ENCODE peak calls at places on chromosome 20, in eight cellular contexts. One of them, this sample, is unnamed.

GRCh38 chr20:6654490-6655247 is 112.8 kb upstream of the BMP2 start:
- DNase-seq in activated naive CD4-positive, alpha-beta T cell: no peak
- DNase-seq in neural crest cell: no peak
- DNase-seq in stimulated activated CD8-positive, alpha-beta memory T cell treated with anti-CD3 and anti-CD28 coated beads, Interleukin-4, amount 100 ng/mL, for 24 hours: no peak
- DNase-seq in aorta: no peak
- DNase-seq in activated CD8-positive, alpha-beta memory T cell treated with anti-CD3 and anti-CD28 coated beads for 48 hours: no peak
- DNase-seq in stimulated activated CD4-positive, alpha-beta T cell treated with anti-CD3 and anti-CD28 coated beads, Interleukin-4, amount 100 ng/mL, for 48 hours: no peak
- DNase-seq in occipital lobe: no peak
- DNase-seq in this sample: no peak

GRCh38 chr20:47438464-47439381 is 63.0 kb upstream of the NCOA3 start:
- DNase-seq in stimulated activated CD8-positive, alpha-beta memory T cell treated with anti-CD3 and anti-CD28 coated beads, Interleukin-4, amount 100 ng/mL, for 24 hours: no peak
- DNase-seq in activated CD8-positive, alpha-beta memory T cell treated with anti-CD3 and anti-CD28 coated beads for 48 hours: no peak
- DNase-seq in activated naive CD4-positive, alpha-beta T cell: no peak
- DNase-seq in stimulated activated CD4-positive, alpha-beta T cell treated with anti-CD3 and anti-CD28 coated beads, Interleukin-4, amount 100 ng/mL, for 48 hours: no peak
- DNase-seq in occipital lobe: no peak
- DNase-seq in aorta: no peak
- DNase-seq in neural crest cell: peak
- DNase-seq in this sample: no peak

GRCh38 chr20:18523066-18523465 is 15.3 kb downstream of the SEC23B start:
- DNase-seq in stimulated activated CD8-positive, alpha-beta memory T cell treated with anti-CD3 and anti-CD28 coated beads, Interleukin-4, amount 100 ng/mL, for 24 hours: no peak
- DNase-seq in activated naive CD4-positive, alpha-beta T cell: no peak
- DNase-seq in aorta: no peak
- DNase-seq in occipital lobe: no peak
- DNase-seq in neural crest cell: no peak
- DNase-seq in activated CD8-positive, alpha-beta memory T cell treated with anti-CD3 and anti-CD28 coated beads for 48 hours: no peak
- DNase-seq in stimulated activated CD4-positive, alpha-beta T cell treated with anti-CD3 and anti-CD28 coated beads, Interleukin-4, amount 100 ng/mL, for 48 hours: no peak
- DNase-seq in this sample: no peak

GRCh38 chr20:24420567-24420966 is 48.9 kb upstream of the SYNDIG1 start:
- DNase-seq in activated naive CD4-positive, alpha-beta T cell: no peak
- DNase-seq in stimulated activated CD4-positive, alpha-beta T cell treated with anti-CD3 and anti-CD28 coated beads, Interleukin-4, amount 100 ng/mL, for 48 hours: no peak
- DNase-seq in neural crest cell: no peak
- DNase-seq in stimulated activated CD8-positive, alpha-beta memory T cell treated with anti-CD3 and anti-CD28 coated beads, Interleukin-4, amount 100 ng/mL, for 24 hours: no peak
- DNase-seq in aorta: no peak
- DNase-seq in occipital lobe: no peak
- DNase-seq in activated CD8-positive, alpha-beta memory T cell treated with anti-CD3 and anti-CD28 coated beads for 48 hours: no peak
- DNase-seq in this sample: no peak

GRCh38 chr20:50404419-50405234 is 105.6 kb upstream of the PTPN1 start:
- DNase-seq in stimulated activated CD8-positive, alpha-beta memory T cell treated with anti-CD3 and anti-CD28 coated beads, Interleukin-4, amount 100 ng/mL, for 24 hours: no peak
- DNase-seq in neural crest cell: no peak
- DNase-seq in stimulated activated CD4-positive, alpha-beta T cell treated with anti-CD3 and anti-CD28 coated beads, Interleukin-4, amount 100 ng/mL, for 48 hours: no peak
- DNase-seq in activated naive CD4-positive, alpha-beta T cell: no peak
- DNase-seq in aorta: no peak
- DNase-seq in occipital lobe: no peak
- DNase-seq in activated CD8-positive, alpha-beta memory T cell treated with anti-CD3 and anti-CD28 coated beads for 48 hours: no peak
- DNase-seq in this sample: no peak

GRCh38 chr20:19114410-19114809 is 98.0 kb upstream of the SLC24A3 start:
- DNase-seq in stimulated activated CD8-positive, alpha-beta memory T cell treated with anti-CD3 and anti-CD28 coated beads, Interleukin-4, amount 100 ng/mL, for 24 hours: no peak
- DNase-seq in occipital lobe: no peak
- DNase-seq in aorta: no peak
- DNase-seq in activated CD8-positive, alpha-beta memory T cell treated with anti-CD3 and anti-CD28 coated beads for 48 hours: no peak
- DNase-seq in stimulated activated CD4-positive, alpha-beta T cell treated with anti-CD3 and anti-CD28 coated beads, Interleukin-4, amount 100 ng/mL, for 48 hours: no peak
- DNase-seq in activated naive CD4-positive, alpha-beta T cell: no peak
- DNase-seq in neural crest cell: no peak
- DNase-seq in this sample: no peak

GRCh38 chr20:47453167-47453782 is 48.4 kb upstream of the NCOA3 start:
- DNase-seq in occipital lobe: no peak
- DNase-seq in activated naive CD4-positive, alpha-beta T cell: no peak
- DNase-seq in activated CD8-positive, alpha-beta memory T cell treated with anti-CD3 and anti-CD28 coated beads for 48 hours: no peak
- DNase-seq in stimulated activated CD4-positive, alpha-beta T cell treated with anti-CD3 and anti-CD28 coated beads, Interleukin-4, amount 100 ng/mL, for 48 hours: peak
- DNase-seq in aorta: peak
- DNase-seq in neural crest cell: no peak
- DNase-seq in stimulated activated CD8-positive, alpha-beta memory T cell treated with anti-CD3 and anti-CD28 coated beads, Interleukin-4, amount 100 ng/mL, for 24 hours: peak
- DNase-seq in this sample: no peak

GRCh38 chr20:50798650-50799049 is 3.8 kb downstream of the BCAS4 start:
- DNase-seq in aorta: no peak
- DNase-seq in activated naive CD4-positive, alpha-beta T cell: no peak
- DNase-seq in stimulated activated CD4-positive, alpha-beta T cell treated with anti-CD3 and anti-CD28 coated beads, Interleukin-4, amount 100 ng/mL, for 48 hours: no peak
- DNase-seq in stimulated activated CD8-positive, alpha-beta memory T cell treated with anti-CD3 and anti-CD28 coated beads, Interleukin-4, amount 100 ng/mL, for 24 hours: no peak
- DNase-seq in occipital lobe: no peak
- DNase-seq in activated CD8-positive, alpha-beta memory T cell treated with anti-CD3 and anti-CD28 coated beads for 48 hours: no peak
- DNase-seq in neural crest cell: no peak
- DNase-seq in this sample: no peak

GRCh38 chr20:2746636-2747265 is 53.7 kb downstream of the CPXM1 start:
- DNase-seq in aorta: no peak
- DNase-seq in occipital lobe: no peak
- DNase-seq in activated naive CD4-positive, alpha-beta T cell: no peak
- DNase-seq in stimulated activated CD4-positive, alpha-beta T cell treated with anti-CD3 and anti-CD28 coated beads, Interleukin-4, amount 100 ng/mL, for 48 hours: no peak
- DNase-seq in activated CD8-positive, alpha-beta memory T cell treated with anti-CD3 and anti-CD28 coated beads for 48 hours: no peak
- DNase-seq in stimulated activated CD8-positive, alpha-beta memory T cell treated with anti-CD3 and anti-CD28 coated beads, Interleukin-4, amount 100 ng/mL, for 24 hours: no peak
- DNase-seq in neural crest cell: no peak
- DNase-seq in this sample: no peak

GRCh38 chr20:37231970-37232620 is 29.5 kb downstream of the GHRH start:
- DNase-seq in occipital lobe: no peak
- DNase-seq in stimulated activated CD8-positive, alpha-beta memory T cell treated with anti-CD3 and anti-CD28 coated beads, Interleukin-4, amount 100 ng/mL, for 24 hours: no peak
- DNase-seq in neural crest cell: no peak
- DNase-seq in stimulated activated CD4-positive, alpha-beta T cell treated with anti-CD3 and anti-CD28 coated beads, Interleukin-4, amount 100 ng/mL, for 48 hours: no peak
- DNase-seq in activated naive CD4-positive, alpha-beta T cell: no peak
- DNase-seq in activated CD8-positive, alpha-beta memory T cell treated with anti-CD3 and anti-CD28 coated beads for 48 hours: no peak
- DNase-seq in aorta: no peak
- DNase-seq in this sample: no peak

GRCh38 chr20:23602261-23602660 is 3.5 kb downstream of the CST9 start:
- DNase-seq in activated CD8-positive, alpha-beta memory T cell treated with anti-CD3 and anti-CD28 coated beads for 48 hours: no peak
- DNase-seq in stimulated activated CD4-positive, alpha-beta T cell treated with anti-CD3 and anti-CD28 coated beads, Interleukin-4, amount 100 ng/mL, for 48 hours: no peak
- DNase-seq in neural crest cell: no peak
- DNase-seq in activated naive CD4-positive, alpha-beta T cell: no peak
- DNase-seq in stimulated activated CD8-positive, alpha-beta memory T cell treated with anti-CD3 and anti-CD28 coated beads, Interleukin-4, amount 100 ng/mL, for 24 hours: no peak
- DNase-seq in occipital lobe: no peak
- DNase-seq in aorta: no peak
- DNase-seq in this sample: no peak

This sample was measured in iPS DF 6.9.